ENCODE peak calls at places on chromosome 2, in ten cellular contexts. N is GM10248, Q is Calu3, M is neural progenitor cell, G is neural crest cell, J is hypothalamus, W is EH, A is NCI-H2171 treated with DMSO at 0.1 percent for 48 hours, R is WTC11, D is hepatic stellate cell. Z is an unnamed sample.

GRCh38 chr2:120777787-120778186 is 42.1 kb downstream of the GLI2 start:
- DNase-seq in G (no peak), M (no peak), W (no peak), Q (no peak), D (no peak), N (no peak), R (no peak), J (no peak), A (no peak), Z (no peak)

GRCh38 chr2:173205375-173205774 is 129.7 kb downstream of the MAP3K20 start:
- DNase-seq in N (no peak), M (no peak), A (no peak), W (peak; percentile 22), G (no peak), R (no peak), D (no peak), J (peak; percentile 16), Q (no peak), Z (no peak)

GRCh38 chr2:144449028-144449406 is 70.9 kb downstream of the ZEB2 start:
- DNase-seq in R (peak; percentile 57), G (no peak), A (no peak), D (no peak), M (no peak), Q (no peak), J (peak; percentile 43), N (peak; percentile 16), W (no peak), Z (no peak)

GRCh38 chr2:165293439-165294420 is 54.5 kb downstream of the SCN2A start:
- DNase-seq in W (peak; percentile 85), J (peak; percentile 9), A (peak; percentile 97), G (peak; percentile 41), N (peak; percentile 62), R (no peak), M (peak; percentile 94), D (peak; percentile 58), Q (peak; percentile 71), Z (peak; percentile 71)

GRCh38 chr2:74373985-74374384 is 6.1 kb downstream of the DCTN1 start:
- DNase-seq in G (no peak), N (no peak), W (no peak), Q (no peak), J (peak; percentile 37), M (no peak), D (no peak), A (peak; percentile 40), R (peak; percentile 20), Z (no peak)

GRCh38 chr2:227428731-227429285 is 41.1 kb upstream of the SCYGR1 start:
- DNase-seq in R (no peak), A (no peak), G (no peak), J (no peak), N (no peak), D (no peak), W (no peak), M (no peak), Q (no peak), Z (no peak)

GRCh38 chr2:217220228-217221013 is 360.6 kb upstream of the TNP1 start:
- DNase-seq in J (no peak), N (no peak), M (no peak), G (no peak), D (no peak), W (peak; percentile 40), A (no peak), Q (no peak), R (no peak), Z (peak; percentile 93)

GRCh38 chr2:201806442-201806841 is at the start of gene CDK15:
- DNase-seq in Q (no peak), G (no peak), N (no peak), M (no peak), W (peak; percentile 70), R (no peak), A (peak; percentile 25), D (peak; percentile 38), J (no peak), Z (no peak)

GRCh38 chr2:6958616-6959235 is 41.5 kb downstream of the RNF144A start:
- DNase-seq in A (no peak), G (no peak), D (no peak), N (no peak), M (no peak), W (no peak), J (no peak), Q (no peak), R (no peak), Z (no peak)

GRCh38 chr2:23294238-23294637 is 90.7 kb upstream of the KLHL29 start:
- DNase-seq in M (no peak), G (no peak), J (no peak), N (no peak), A (no peak), W (no peak), Q (no peak), D (no peak), R (no peak), Z (no peak)

GRCh38 chr2:71617266-71617665 is 163.9 kb downstream of the DYSF start:
- DNase-seq in N (no peak), W (no peak), Q (no peak), D (no peak), M (no peak), A (no peak), J (no peak), R (no peak), G (no peak), Z (no peak)

GRCh38 chr2:240183370-240184197 is 43.1 kb upstream of the OTOS start:
- DNase-seq in A (peak; percentile 74), D (no peak), G (no peak), M (no peak), R (no peak), N (no peak), Q (no peak), W (no peak), J (no peak), Z (no peak)

GRCh38 chr2:27263287-27264252 is 723 bp upstream of the SLC30A3 start:
- DNase-seq in N (no peak), Q (no peak), J (no peak), W (no peak), D (no peak), M (peak; percentile 42), A (peak; percentile 48), G (no peak), R (no peak), Z (no peak)

GRCh38 chr2:25700221-25700660 is 26.9 kb upstream of the DTNB start:
- DNase-seq in R (no peak), J (peak; percentile 2), M (peak; percentile 48), G (no peak), W (peak; percentile 54), A (peak; percentile 62), N (peak; percentile 52), D (peak; percentile 41), Q (peak; percentile 65), Z (peak; percentile 11)

GRCh38 chr2:61536086-61536722 is 2.0 kb downstream of the XPO1 start:
- DNase-seq in G (no peak), M (no peak), W (peak; percentile 34), N (no peak), R (no peak), A (no peak), Q (no peak), D (no peak), J (no peak), Z (no peak)

GRCh38 chr2:63092847-63093246 is 42.2 kb downstream of the OTX1 start:
- DNase-seq in G (no peak), Q (no peak), J (no peak), W (no peak), N (no peak), D (no peak), A (no peak), R (no peak), M (no peak), Z (no peak)

GRCh38 chr2:126665483-126665882 is 9.5 kb downstream of the GYPC start:
- DNase-seq in G (no peak), Q (no peak), N (no peak), R (no peak), J (no peak), W (no peak), D (no peak), M (no peak), A (no peak), Z (no peak)

GRCh38 chr2:70927138-70927537 is 8.6 kb upstream of the ATP6V1B1 start:
- DNase-seq in A (no peak), D (no peak), W (no peak), R (no peak), Q (no peak), N (no peak), M (no peak), J (no peak), G (no peak), Z (no peak)

GRCh38 chr2:24054366-24055010 is 4.9 kb downstream of the FKBP1B start:
- DNase-seq in R (no peak), D (no peak), N (no peak), A (no peak), J (no peak), W (no peak), Q (no peak), G (no peak), M (no peak), Z (no peak)